ENCODE peak calls at places on chromosome 16, in five cellular contexts. One of them, this sample, is unnamed.
A peak's percentile ranks its signal among the peaks of the same experiment; 100 is the strongest.

GRCh38 chr16:49596119-49596518 is 222.5 kb downstream of the C16orf78 start:
- DNase-seq in trophoblast cell: peak; percentile 36
- DNase-seq in uterus: no peak
- DNase-seq in A673: peak; percentile 58
- DNase-seq in mucosa of descending colon: no peak
- DNase-seq in this sample: no peak

GRCh38 chr16:11511328-11511727 is 75.4 kb downstream of the LITAF start:
- DNase-seq in trophoblast cell: no peak
- DNase-seq in uterus: no peak
- DNase-seq in A673: no peak
- DNase-seq in mucosa of descending colon: no peak
- DNase-seq in this sample: no peak

GRCh38 chr16:85750827-85751641 is at the start of gene C16orf74:
- DNase-seq in trophoblast cell: peak; percentile 62
- DNase-seq in uterus: peak; percentile 26
- DNase-seq in A673: peak; percentile 53
- DNase-seq in mucosa of descending colon: peak; percentile 73
- DNase-seq in this sample: peak; percentile 45

GRCh38 chr16:9755076-9755475 is 427.2 kb downstream of the GRIN2A start:
- DNase-seq in trophoblast cell: peak; percentile 25
- DNase-seq in uterus: no peak
- DNase-seq in A673: peak; percentile 41
- DNase-seq in mucosa of descending colon: no peak
- DNase-seq in this sample: no peak

GRCh38 chr16:86457621-86458456 is 52.5 kb upstream of the FOXF1 start:
- DNase-seq in trophoblast cell: no peak
- DNase-seq in uterus: peak; percentile 21
- DNase-seq in A673: no peak
- DNase-seq in mucosa of descending colon: no peak
- DNase-seq in this sample: no peak

GRCh38 chr16:82865412-82865811 is 238.6 kb downstream of the CDH13 start:
- DNase-seq in trophoblast cell: no peak
- DNase-seq in uterus: no peak
- DNase-seq in A673: no peak
- DNase-seq in mucosa of descending colon: no peak
- DNase-seq in this sample: no peak

GRCh38 chr16:87956169-87956770 is 5.0 kb downstream of the BANP start:
- DNase-seq in trophoblast cell: no peak
- DNase-seq in uterus: no peak
- DNase-seq in A673: no peak
- DNase-seq in mucosa of descending colon: peak; percentile 41
- DNase-seq in this sample: no peak

GRCh38 chr16:17211797-17212196 is 259.0 kb downstream of the XYLT1 start:
- DNase-seq in trophoblast cell: no peak
- DNase-seq in uterus: no peak
- DNase-seq in A673: no peak
- DNase-seq in mucosa of descending colon: no peak
- DNase-seq in this sample: no peak

GRCh38 chr16:24609740-24610420 is 70.5 kb downstream of the RBBP6 start:
- DNase-seq in trophoblast cell: no peak
- DNase-seq in uterus: peak; percentile 60
- DNase-seq in A673: peak; percentile 93
- DNase-seq in mucosa of descending colon: peak; percentile 46
- DNase-seq in this sample: no peak

GRCh38 chr16:1655909-1656807 is 21.9 kb upstream of the JPT2 start:
- DNase-seq in trophoblast cell: no peak
- DNase-seq in uterus: no peak
- DNase-seq in A673: no peak
- DNase-seq in mucosa of descending colon: no peak
- DNase-seq in this sample: no peak

GRCh38 chr16:79176987-79177386 is 423.6 kb downstream of the MAF start:
- DNase-seq in trophoblast cell: no peak
- DNase-seq in uterus: no peak
- DNase-seq in A673: no peak
- DNase-seq in mucosa of descending colon: no peak
- DNase-seq in this sample: no peak

GRCh38 chr16:85028638-85029412 is 1.2 kb downstream of the KIAA0513 start:
- DNase-seq in trophoblast cell: peak; percentile 87
- DNase-seq in uterus: peak; percentile 44
- DNase-seq in A673: no peak
- DNase-seq in mucosa of descending colon: peak; percentile 75
- DNase-seq in this sample: peak; percentile 83

GRCh38 chr16:17718495-17718894 is 247.7 kb upstream of the XYLT1 start:
- DNase-seq in trophoblast cell: no peak
- DNase-seq in uterus: no peak
- DNase-seq in A673: no peak
- DNase-seq in mucosa of descending colon: no peak
- DNase-seq in this sample: no peak

GRCh38 chr16:1450841-1451240 is 6.5 kb upstream of the CCDC154 start:
- DNase-seq in trophoblast cell: no peak
- DNase-seq in uterus: no peak
- DNase-seq in A673: no peak
- DNase-seq in mucosa of descending colon: no peak
- DNase-seq in this sample: no peak

GRCh38 chr16:28087675-28088285 is 24.3 kb upstream of the GSG1L start:
- DNase-seq in trophoblast cell: no peak
- DNase-seq in uterus: no peak
- DNase-seq in A673: no peak
- DNase-seq in mucosa of descending colon: no peak
- DNase-seq in this sample: no peak

GRCh38 chr16:70696952-70697600 is 11.2 kb upstream of the MTSS2 start:
- DNase-seq in trophoblast cell: peak; percentile 90
- DNase-seq in uterus: no peak
- DNase-seq in A673: no peak
- DNase-seq in mucosa of descending colon: no peak
- DNase-seq in this sample: no peak

GRCh38 chr16:31131841-31132271 is 3.7 kb downstream of the PRSS8 start:
- DNase-seq in trophoblast cell: no peak
- DNase-seq in uterus: no peak
- DNase-seq in A673: no peak
- DNase-seq in mucosa of descending colon: peak; percentile 83
- DNase-seq in this sample: no peak

GRCh38 chr16:72247821-72248253 is 75.9 kb upstream of the PMFBP1 start:
- DNase-seq in trophoblast cell: no peak
- DNase-seq in uterus: no peak
- DNase-seq in A673: no peak
- DNase-seq in mucosa of descending colon: no peak
- DNase-seq in this sample: peak; percentile 54

GRCh38 chr16:87248704-87249103 is 68.5 kb downstream of the C16orf95 start:
- DNase-seq in trophoblast cell: no peak
- DNase-seq in uterus: no peak
- DNase-seq in A673: no peak
- DNase-seq in mucosa of descending colon: no peak
- DNase-seq in this sample: no peak

GRCh38 chr16:66566051-66566901 is at the start of gene CMTM1:
- DNase-seq in trophoblast cell: no peak
- DNase-seq in uterus: no peak
- DNase-seq in A673: no peak
- DNase-seq in mucosa of descending colon: no peak
- DNase-seq in this sample: no peak
- H3K4me1 ChIP-seq in trophoblast cell: peaks cover 2% of the 10 kb centered on the region
- H3K4me1 ChIP-seq in uterus: no peaks in the 10 kb centered on the region
- H3K4me1 ChIP-seq in A673: no peaks in the 10 kb centered on the region
- H3K4me1 ChIP-seq in mucosa of descending colon: peaks cover 4% of the 10 kb centered on the region
- H3K4me1 ChIP-seq in this sample: peaks cover 12% of the 10 kb centered on the region

GRCh38 chr16:89455178-89455577 is 35.2 kb downstream of the ANKRD11 start:
- DNase-seq in trophoblast cell: no peak
- DNase-seq in uterus: no peak
- DNase-seq in A673: no peak
- DNase-seq in mucosa of descending colon: no peak
- DNase-seq in this sample: no peak
- H3K4me1 ChIP-seq in trophoblast cell: peaks cover 10% of the 10 kb centered on the region
- H3K4me1 ChIP-seq in uterus: peaks cover 9% of the 10 kb centered on the region
- H3K4me1 ChIP-seq in A673: peaks cover 31% of the 10 kb centered on the region
- H3K4me1 ChIP-seq in mucosa of descending colon: peaks cover 25% of the 10 kb centered on the region
- H3K4me1 ChIP-seq in this sample: peaks cover 24% of the 10 kb centered on the region

DNA sequence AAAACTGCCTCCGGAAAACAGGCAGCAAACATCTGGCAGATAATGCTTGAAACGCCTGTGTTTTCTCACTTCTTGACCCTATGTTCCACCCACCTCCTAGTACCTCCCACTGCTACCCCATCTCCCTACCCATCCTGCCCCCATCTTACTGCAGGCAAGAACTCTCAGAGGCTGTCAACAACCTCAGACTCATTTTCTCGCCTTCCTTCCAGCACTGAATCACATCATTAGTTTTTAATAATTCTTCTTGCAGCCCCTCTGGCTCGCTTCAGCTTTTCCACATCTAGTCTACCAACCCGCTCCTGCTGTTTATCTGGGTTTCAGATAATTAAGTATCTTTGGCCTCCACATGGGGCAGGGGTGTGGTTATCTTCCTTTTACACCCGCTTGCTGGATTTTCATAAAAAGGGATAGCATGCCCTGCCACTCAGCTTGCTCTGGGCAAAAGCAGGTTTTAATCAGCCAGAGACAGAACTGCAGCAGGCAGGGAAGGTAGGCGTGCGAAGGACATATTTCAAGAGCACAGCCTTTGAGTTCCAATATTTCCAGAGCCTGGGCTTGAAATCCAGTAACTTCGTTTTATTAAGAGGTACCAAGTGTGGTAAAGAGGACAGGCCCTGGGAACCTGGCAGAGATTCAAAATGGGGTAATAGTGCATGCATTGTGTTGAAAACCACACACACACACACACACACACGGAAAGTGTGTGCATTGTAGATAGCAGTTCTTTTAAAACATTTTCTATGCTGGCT is 87.5 kb downstream of the BMERB1 start:
- DNase-seq in trophoblast cell: no peak
- DNase-seq in uterus: peak; percentile 44
- DNase-seq in A673: no peak
- DNase-seq in mucosa of descending colon: no peak
- DNase-seq in this sample: no peak
- H3K4me1 ChIP-seq in trophoblast cell: no peaks in the 10 kb centered on the region
- H3K4me1 ChIP-seq in uterus: no peaks in the 10 kb centered on the region
- H3K4me1 ChIP-seq in A673: no peaks in the 10 kb centered on the region
- H3K4me1 ChIP-seq in mucosa of descending colon: no peaks in the 10 kb centered on the region
- H3K4me1 ChIP-seq in this sample: no peaks in the 10 kb centered on the region

GRCh38 chr16:88966986-88967799 is 9.8 kb downstream of the CBFA2T3 start:
- DNase-seq in trophoblast cell: no peak
- DNase-seq in uterus: no peak
- DNase-seq in A673: no peak
- DNase-seq in mucosa of descending colon: no peak
- DNase-seq in this sample: no peak
- H3K4me1 ChIP-seq in trophoblast cell: no peaks in the 10 kb centered on the region
- H3K4me1 ChIP-seq in uterus: no peaks in the 10 kb centered on the region
- H3K4me1 ChIP-seq in A673: no peaks in the 10 kb centered on the region
- H3K4me1 ChIP-seq in mucosa of descending colon: no peaks in the 10 kb centered on the region
- H3K4me1 ChIP-seq in this sample: no peaks in the 10 kb centered on the region

DNA sequence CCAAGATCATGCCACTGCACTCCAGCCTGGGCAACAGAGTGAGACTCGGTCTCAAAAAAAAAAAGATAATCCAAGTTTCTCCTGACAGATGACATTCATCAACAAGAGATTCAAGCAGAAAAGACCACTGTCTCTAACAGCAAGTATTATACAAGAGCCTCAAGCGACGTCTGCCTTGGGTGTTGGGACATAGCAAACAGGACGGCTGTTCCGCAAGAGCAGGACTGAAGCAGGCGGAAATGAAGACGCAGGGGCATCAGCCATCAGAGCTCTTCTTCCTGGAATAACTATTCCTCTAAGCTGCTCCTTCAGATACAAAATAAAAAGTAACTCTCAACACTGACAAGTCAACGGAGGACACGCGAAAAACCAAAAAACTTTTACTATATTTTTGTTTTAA is 54.0 kb downstream of the ANKRD11 start:
- DNase-seq in trophoblast cell: no peak
- DNase-seq in uterus: no peak
- DNase-seq in A673: no peak
- DNase-seq in mucosa of descending colon: no peak
- DNase-seq in this sample: no peak
- H3K4me1 ChIP-seq in trophoblast cell: peaks cover under 1% of the 10 kb centered on the region
- H3K4me1 ChIP-seq in uterus: peaks cover 15% of the 10 kb centered on the region
- H3K4me1 ChIP-seq in A673: peaks cover 5% of the 10 kb centered on the region
- H3K4me1 ChIP-seq in mucosa of descending colon: peaks cover 57% of the 10 kb centered on the region
- H3K4me1 ChIP-seq in this sample: peaks cover 5% of the 10 kb centered on the region

GRCh38 chr16:69579783-69580182 is 14.0 kb downstream of the NFAT5 start:
- DNase-seq in trophoblast cell: no peak
- DNase-seq in uterus: no peak
- DNase-seq in A673: no peak
- DNase-seq in mucosa of descending colon: no peak
- DNase-seq in this sample: no peak

DNA sequence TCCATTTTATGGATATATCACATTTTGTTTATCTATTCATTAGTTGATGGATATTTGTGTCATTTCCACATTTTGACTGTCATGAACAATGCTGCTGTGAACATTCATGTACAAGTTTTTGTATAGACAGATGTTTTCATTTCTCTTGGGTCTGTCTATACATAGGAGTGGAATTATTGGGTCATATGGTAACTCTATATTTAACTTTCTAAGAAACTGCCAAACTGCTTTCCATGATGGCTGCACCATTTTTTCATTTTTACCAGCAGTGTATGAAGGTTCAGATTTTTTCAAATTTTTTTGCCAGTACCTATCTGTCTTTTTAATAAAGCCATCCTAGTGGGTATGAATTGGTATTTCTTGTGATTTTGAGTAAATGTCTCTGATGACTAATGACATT is 15.5 kb downstream of the NFAT5 start:
- DNase-seq in trophoblast cell: no peak
- DNase-seq in uterus: no peak
- DNase-seq in A673: no peak
- DNase-seq in mucosa of descending colon: no peak
- DNase-seq in this sample: no peak
- H3K4me1 ChIP-seq in trophoblast cell: peaks cover 3% of the 10 kb centered on the region
- H3K4me1 ChIP-seq in uterus: no peaks in the 10 kb centered on the region
- H3K4me1 ChIP-seq in A673: peaks cover 6% of the 10 kb centered on the region
- H3K4me1 ChIP-seq in mucosa of descending colon: no peaks in the 10 kb centered on the region
- H3K4me1 ChIP-seq in this sample: no peaks in the 10 kb centered on the region

This sample was measured in foreskin keratinocyte.